ENCODE peak calls at places on chromosome 19, in six cellular contexts. I, W, X, D, L and C are unnamed samples.

GRCh38 chr19:11373885-11374448 is 499 bp upstream of the SWSAP1 start:
- DNase-seq in I (no peak), W (no peak), X (no peak), D (no peak), L (no peak), C (no peak)

GRCh38 chr19:9793051-9793591 is 24.6 kb upstream of the ZNF846 start:
- DNase-seq in I (no peak), W (no peak), X (peak; percentile 46), D (peak; percentile 53), L (no peak), C (peak; percentile 50)

GRCh38 chr19:32676895-32677359 is 1.3 kb downstream of the RGS9BP start:
- DNase-seq in I (no peak), W (no peak), X (no peak), D (no peak), L (no peak), C (no peak)

GRCh38 chr19:947090-947706 is 21.4 kb downstream of the ARID3A start:
- DNase-seq in I (no peak), W (no peak), X (no peak), D (no peak), L (no peak), C (no peak)

GRCh38 chr19:56403261-56403660 is 871 bp upstream of the ZNF583 start:
- DNase-seq in I (no peak), W (peak; percentile 35), X (no peak), D (no peak), L (no peak), C (no peak)

GRCh38 chr19:49356382-49356781 is 5.8 kb downstream of the TEAD2 start:
- DNase-seq in I (no peak), W (no peak), X (no peak), D (no peak), L (no peak), C (no peak)

GRCh38 chr19:845707-846481 is 5.1 kb downstream of the PRTN3 start:
- DNase-seq in I (no peak), W (no peak), X (no peak), D (no peak), L (no peak), C (no peak)

GRCh38 chr19:35395762-35396199 is 24.9 kb downstream of the GPR42 start:
- DNase-seq in I (no peak), W (no peak), X (no peak), D (no peak), L (no peak), C (peak; percentile 35)